ENCODE peak calls at places on chromosomes 5 and 9, in five cellular contexts. One of them, this sample, is unnamed.

GRCh38 chr5:172437445-172438303 is 16.7 kb downstream of the SH3PXD2B start:
- DNase-seq in H9: no peak
- DNase-seq in trophoblast cell: no peak
- DNase-seq in H1: no peak
- DNase-seq in mesenchymal stem cell: peak; percentile 94
- DNase-seq in this sample: no peak

GRCh38 chr5:75885849-75886596 is 168.8 kb upstream of the POC5 start:
- DNase-seq in H9: peak; percentile 45
- DNase-seq in trophoblast cell: peak; percentile 45
- DNase-seq in H1: no peak
- DNase-seq in mesenchymal stem cell: no peak
- DNase-seq in this sample: no peak

GRCh38 chr9:130500340-130500771 is 55.6 kb downstream of the ASS1 start:
- DNase-seq in H9: no peak
- DNase-seq in trophoblast cell: no peak
- DNase-seq in H1: no peak
- DNase-seq in mesenchymal stem cell: no peak
- DNase-seq in this sample: no peak

GRCh38 chr9:80090317-80090716 is 518.6 kb downstream of the TLE4 start:
- DNase-seq in H9: no peak
- DNase-seq in trophoblast cell: no peak
- DNase-seq in H1: no peak
- DNase-seq in mesenchymal stem cell: no peak
- DNase-seq in this sample: no peak

GRCh38 chr5:172091956-172092732 is 85.7 kb upstream of the FBXW11 start:
- DNase-seq in H9: peak; percentile 31
- DNase-seq in trophoblast cell: no peak
- DNase-seq in H1: no peak
- DNase-seq in mesenchymal stem cell: no peak
- DNase-seq in this sample: no peak

GRCh38 chr5:78050888-78051287 is 243.6 kb downstream of the AP3B1 start:
- DNase-seq in H9: no peak
- DNase-seq in trophoblast cell: no peak
- DNase-seq in H1: no peak
- DNase-seq in mesenchymal stem cell: peak; percentile 64
- DNase-seq in this sample: no peak

GRCh38 chr5:102777099-102777498 is 22.0 kb downstream of the PAM start:
- DNase-seq in H9: no peak
- DNase-seq in trophoblast cell: no peak
- DNase-seq in H1: no peak
- DNase-seq in mesenchymal stem cell: no peak
- DNase-seq in this sample: no peak

GRCh38 chr5:125455041-125455440 is 708.6 kb upstream of the ZNF608 start:
- DNase-seq in H9: no peak
- DNase-seq in trophoblast cell: no peak
- DNase-seq in H1: no peak
- DNase-seq in mesenchymal stem cell: no peak
- DNase-seq in this sample: no peak

GRCh38 chr9:21525174-21525573 is 43.1 kb upstream of the IFNE start:
- DNase-seq in H9: no peak
- DNase-seq in trophoblast cell: no peak
- DNase-seq in H1: no peak
- DNase-seq in mesenchymal stem cell: no peak
- DNase-seq in this sample: no peak

GRCh38 chr9:116937361-116937760 is 250.3 kb downstream of the TRIM32 start:
- DNase-seq in H9: no peak
- DNase-seq in trophoblast cell: no peak
- DNase-seq in H1: no peak
- DNase-seq in mesenchymal stem cell: no peak
- DNase-seq in this sample: no peak

GRCh38 chr5:63262191-63262981 is 683.8 kb downstream of the LRRC70 start:
- DNase-seq in H9: no peak
- DNase-seq in trophoblast cell: no peak
- DNase-seq in H1: no peak
- DNase-seq in mesenchymal stem cell: peak; percentile 89
- DNase-seq in this sample: no peak

GRCh38 chr9:450057-450456 is 235.4 kb downstream of the DOCK8 start:
- DNase-seq in H9: no peak
- DNase-seq in trophoblast cell: no peak
- DNase-seq in H1: no peak
- DNase-seq in mesenchymal stem cell: no peak
- DNase-seq in this sample: no peak

GRCh38 chr5:95873351-95873750 is 50.8 kb upstream of the GLRX start:
- DNase-seq in H9: no peak
- DNase-seq in trophoblast cell: no peak
- DNase-seq in H1: no peak
- DNase-seq in mesenchymal stem cell: no peak
- DNase-seq in this sample: no peak

GRCh38 chr5:82707741-82708140 is 369.5 kb downstream of the TMEM167A start:
- DNase-seq in H9: no peak
- DNase-seq in trophoblast cell: no peak
- DNase-seq in H1: no peak
- DNase-seq in mesenchymal stem cell: no peak
- DNase-seq in this sample: no peak

GRCh38 chr9:76580188-76580587 is 121.2 kb downstream of the GCNT1 start:
- DNase-seq in H9: no peak
- DNase-seq in trophoblast cell: no peak
- DNase-seq in H1: no peak
- DNase-seq in mesenchymal stem cell: no peak
- DNase-seq in this sample: no peak

GRCh38 chr5:163434410-163434866 is 3.0 kb upstream of the CCNG1 start:
- DNase-seq in H9: no peak
- DNase-seq in trophoblast cell: no peak
- DNase-seq in H1: no peak
- DNase-seq in mesenchymal stem cell: peak; percentile 41
- DNase-seq in this sample: no peak

GRCh38 chr9:114088571-114089170 is 10.4 kb downstream of the KIF12 start:
- DNase-seq in H9: no peak
- DNase-seq in trophoblast cell: no peak
- DNase-seq in H1: no peak
- DNase-seq in mesenchymal stem cell: no peak
- DNase-seq in this sample: no peak

GRCh38 chr5:172707285-172708182 is 63.5 kb downstream of the DUSP1 start:
- DNase-seq in H9: peak; percentile 81
- DNase-seq in trophoblast cell: peak; percentile 55
- DNase-seq in H1: no peak
- DNase-seq in mesenchymal stem cell: peak; percentile 81
- DNase-seq in this sample: no peak

GRCh38 chr9:70412678-70413426 is 1.6 kb downstream of the KLF9 start:
- DNase-seq in H9: peak; percentile 29
- DNase-seq in trophoblast cell: peak; percentile 46
- DNase-seq in H1: no peak
- DNase-seq in mesenchymal stem cell: peak; percentile 88
- DNase-seq in this sample: no peak

GRCh38 chr9:121674952-121675351 is 23.5 kb downstream of the DAB2IP start:
- DNase-seq in H9: peak; percentile 59
- DNase-seq in trophoblast cell: peak; percentile 96
- DNase-seq in H1: no peak
- DNase-seq in mesenchymal stem cell: peak; percentile 48
- DNase-seq in this sample: no peak

GRCh38 chr9:17075758-17076485 is 58.9 kb upstream of the CNTLN start:
- DNase-seq in H9: no peak
- DNase-seq in trophoblast cell: no peak
- DNase-seq in H1: no peak
- DNase-seq in mesenchymal stem cell: no peak
- DNase-seq in this sample: no peak

GRCh38 chr9:84343111-84343521 is 2.6 kb upstream of the SLC28A3 start:
- DNase-seq in H9: no peak
- DNase-seq in trophoblast cell: peak; percentile 90
- DNase-seq in H1: no peak
- DNase-seq in mesenchymal stem cell: peak; percentile 32
- DNase-seq in this sample: no peak

GRCh38 chr9:37453827-37454226 is 11.4 kb downstream of the ZBTB5 start:
- DNase-seq in H9: no peak
- DNase-seq in trophoblast cell: no peak
- DNase-seq in H1: no peak
- DNase-seq in mesenchymal stem cell: no peak
- DNase-seq in this sample: no peak

GRCh38 chr5:43044181-43044914 is 4.2 kb upstream of the ANXA2R start:
- DNase-seq in H9: peak; percentile 77
- DNase-seq in trophoblast cell: no peak
- DNase-seq in H1: no peak
- DNase-seq in mesenchymal stem cell: peak; percentile 77
- DNase-seq in this sample: no peak

GRCh38 chr9:20634895-20635294 is 12.6 kb upstream of the MLLT3 start:
- DNase-seq in H9: no peak
- DNase-seq in trophoblast cell: no peak
- DNase-seq in H1: no peak
- DNase-seq in mesenchymal stem cell: no peak
- DNase-seq in this sample: no peak

GRCh38 chr9:131277673-131278420 is 1.5 kb upstream of the FAM78A start:
- DNase-seq in H9: peak; percentile 93
- DNase-seq in trophoblast cell: peak; percentile 66
- DNase-seq in H1: peak; percentile 46
- DNase-seq in mesenchymal stem cell: peak; percentile 83
- DNase-seq in this sample: peak; percentile 85

GRCh38 chr5:41600738-41601137 is 90.3 kb upstream of the PLCXD3 start:
- DNase-seq in H9: no peak
- DNase-seq in trophoblast cell: no peak
- DNase-seq in H1: no peak
- DNase-seq in mesenchymal stem cell: no peak
- DNase-seq in this sample: no peak

GRCh38 chr5:79081779-79082178 is 12.2 kb downstream of the BHMT2 start:
- DNase-seq in H9: no peak
- DNase-seq in trophoblast cell: no peak
- DNase-seq in H1: no peak
- DNase-seq in mesenchymal stem cell: no peak
- DNase-seq in this sample: no peak

GRCh38 chr9:71781391-71781790 is 13.1 kb upstream of the CEMIP2 start:
- DNase-seq in H9: no peak
- DNase-seq in trophoblast cell: no peak
- DNase-seq in H1: no peak
- DNase-seq in mesenchymal stem cell: no peak
- DNase-seq in this sample: no peak

GRCh38 chr5:121086671-121087070 is 622.6 kb downstream of the PRR16 start:
- DNase-seq in H9: no peak
- DNase-seq in trophoblast cell: no peak
- DNase-seq in H1: no peak
- DNase-seq in mesenchymal stem cell: no peak
- DNase-seq in this sample: no peak

GRCh38 chr9:81798606-81799005 is 109.3 kb upstream of the TLE1 start:
- DNase-seq in H9: no peak
- DNase-seq in trophoblast cell: no peak
- DNase-seq in H1: no peak
- DNase-seq in mesenchymal stem cell: peak; percentile 68
- DNase-seq in this sample: no peak

GRCh38 chr9:21402387-21403247 is 6.3 kb upstream of the IFNA8 start:
- DNase-seq in H9: peak; percentile 77
- DNase-seq in trophoblast cell: no peak
- DNase-seq in H1: no peak
- DNase-seq in mesenchymal stem cell: no peak
- DNase-seq in this sample: peak; percentile 31

GRCh38 chr5:71836084-71836483 is 117.0 kb downstream of the CARTPT start:
- DNase-seq in H9: no peak
- DNase-seq in trophoblast cell: no peak
- DNase-seq in H1: no peak
- DNase-seq in mesenchymal stem cell: peak; percentile 23
- DNase-seq in this sample: no peak

GRCh38 chr5:65299841-65300240 is 181.9 kb downstream of the ADAMTS6 start:
- DNase-seq in H9: no peak
- DNase-seq in trophoblast cell: no peak
- DNase-seq in H1: no peak
- DNase-seq in mesenchymal stem cell: peak; percentile 26
- DNase-seq in this sample: no peak

GRCh38 chr5:82312373-82312856 is 34.3 kb upstream of the RPS23 start:
- DNase-seq in H9: peak; percentile 66
- DNase-seq in trophoblast cell: peak; percentile 52
- DNase-seq in H1: peak; percentile 21
- DNase-seq in mesenchymal stem cell: peak; percentile 83
- DNase-seq in this sample: peak; percentile 71

GRCh38 chr5:90792725-90793124 is 234.1 kb downstream of the ADGRV1 start:
- DNase-seq in H9: no peak
- DNase-seq in trophoblast cell: no peak
- DNase-seq in H1: no peak
- DNase-seq in mesenchymal stem cell: no peak
- DNase-seq in this sample: no peak

GRCh38 chr5:167861931-167862426 is 429.5 kb upstream of the WWC1 start:
- DNase-seq in H9: no peak
- DNase-seq in trophoblast cell: no peak
- DNase-seq in H1: no peak
- DNase-seq in mesenchymal stem cell: no peak
- DNase-seq in this sample: no peak
- H2BK12ac ChIP-seq in H9: no peak overlapping the region
- H2BK12ac ChIP-seq in trophoblast cell: no peak overlapping the region
- H2BK12ac ChIP-seq in H1: no peak overlapping the region
- H2BK12ac ChIP-seq in mesenchymal stem cell: no peak overlapping the region
- H2BK12ac ChIP-seq in this sample: no peak overlapping the region

GRCh38 chr5:131635755-131636479 is 888 bp upstream of the RAPGEF6 start:
- DNase-seq in H9: no peak
- DNase-seq in trophoblast cell: no peak
- DNase-seq in H1: no peak
- DNase-seq in mesenchymal stem cell: no peak
- DNase-seq in this sample: no peak
- H4K91ac ChIP-seq in H9: no peak overlapping the region
- H4K91ac ChIP-seq in trophoblast cell: peak overlapping the region; percentile 72
- H4K91ac ChIP-seq in H1: peak overlapping the region; percentile 64
- H4K91ac ChIP-seq in mesenchymal stem cell: peak overlapping the region; percentile 90
- H4K91ac ChIP-seq in this sample: no peak overlapping the region

GRCh38 chr9:8259028-8259427 is 459.4 kb upstream of the DMAC1 start:
- DNase-seq in H9: no peak
- DNase-seq in trophoblast cell: no peak
- DNase-seq in H1: no peak
- DNase-seq in mesenchymal stem cell: no peak
- DNase-seq in this sample: no peak
- H2BK12ac ChIP-seq in H9: no peak overlapping the region
- H2BK12ac ChIP-seq in trophoblast cell: no peak overlapping the region
- H2BK12ac ChIP-seq in H1: no peak overlapping the region
- H2BK12ac ChIP-seq in mesenchymal stem cell: no peak overlapping the region
- H2BK12ac ChIP-seq in this sample: no peak overlapping the region

GRCh38 chr5:135240283-135240633 is 158.8 kb downstream of the MACROH2A1 start:
- DNase-seq in H9: peak; percentile 7
- DNase-seq in trophoblast cell: no peak
- DNase-seq in H1: no peak
- DNase-seq in mesenchymal stem cell: no peak
- DNase-seq in this sample: no peak
- H4K91ac ChIP-seq in H9: no peak overlapping the region
- H4K91ac ChIP-seq in trophoblast cell: no peak overlapping the region
- H4K91ac ChIP-seq in H1: no peak overlapping the region
- H4K91ac ChIP-seq in mesenchymal stem cell: peak overlapping the region; percentile 76
- H4K91ac ChIP-seq in this sample: no peak overlapping the region

GRCh38 chr9:109145062-109145461 is 22.0 kb downstream of the FRRS1L start:
- DNase-seq in H9: no peak
- DNase-seq in trophoblast cell: no peak
- DNase-seq in H1: no peak
- DNase-seq in mesenchymal stem cell: no peak
- DNase-seq in this sample: no peak
- H2BK12ac ChIP-seq in H9: no peak overlapping the region
- H2BK12ac ChIP-seq in trophoblast cell: no peak overlapping the region
- H2BK12ac ChIP-seq in H1: no peak overlapping the region
- H2BK12ac ChIP-seq in mesenchymal stem cell: no peak overlapping the region
- H2BK12ac ChIP-seq in this sample: no peak overlapping the region